ENCODE peak calls at places on chromosomes 11 and 22, in ten cellular contexts. Y, G, O, Q, C, Z, L, B, X and E are unnamed samples.

GRCh38 chr11:65872555-65873279 is at the start of gene EFEMP2:
- DNase-seq in C (peak), L (no peak), X (peak), Z (peak), B (no peak), G (peak), Q (peak), Y (no peak), O (no peak), E (no peak)

GRCh38 chr11:5624489-5625278 is at the start of gene TRIM34:
- DNase-seq in C (no peak), Q (peak), G (peak), O (peak), Z (peak), L (no peak), X (no peak), B (peak), Y (peak), E (peak)

GRCh38 chr11:65083134-65083833 is 556 bp downstream of the CDCA5 start:
- DNase-seq in L (no peak), G (no peak), X (no peak), B (no peak), Z (no peak), Y (no peak), Q (no peak), C (no peak), O (no peak), E (peak)

GRCh38 chr22:43635101-43635500 is 177.0 kb downstream of the EFCAB6 start:
- DNase-seq in G (no peak), C (no peak), Z (no peak), Q (no peak), B (no peak), L (no peak), O (no peak), Y (no peak), X (no peak), E (no peak)

GRCh38 chr22:49353185-49353584 is 474.5 kb downstream of the BRD1 start:
- DNase-seq in O (no peak), Y (no peak), Z (no peak), C (no peak), B (no peak), Q (no peak), G (peak), L (no peak), X (peak), E (no peak)

GRCh38 chr11:108319541-108320145 is 96.8 kb downstream of the ATM start:
- DNase-seq in X (no peak), Y (no peak), O (no peak), L (no peak), Z (peak), Q (no peak), B (no peak), G (no peak), C (no peak), E (no peak)

GRCh38 chr22:26394787-26395186 is 34.3 kb upstream of the ASPHD2 start:
- DNase-seq in Q (no peak), B (no peak), C (no peak), G (no peak), O (no peak), Y (no peak), Z (no peak), L (no peak), X (no peak), E (no peak)

GRCh38 chr11:60625262-60625661 is 74.2 kb upstream of the MS4A8 start:
- DNase-seq in Y (no peak), L (no peak), Z (peak), O (no peak), B (peak), G (no peak), C (no peak), X (no peak), Q (peak), E (no peak)

GRCh38 chr11:88489030-88489429 is 151.5 kb upstream of the CTSC start:
- DNase-seq in O (no peak), L (no peak), X (no peak), Y (no peak), Q (no peak), Z (peak), G (no peak), B (no peak), C (no peak), E (no peak)

GRCh38 chr11:72641522-72641899 is 32.7 kb downstream of the PDE2A start:
- DNase-seq in B (no peak), X (no peak), Q (no peak), C (no peak), G (no peak), O (no peak), L (no peak), Y (no peak), Z (no peak), E (no peak)
- H3K4me3 ChIP-seq in B (peak), X (peak), Q (no peak), C (peak), G (peak), O (no peak), L (peak), Y (no peak), Z (no peak), E (no peak)

DNA sequence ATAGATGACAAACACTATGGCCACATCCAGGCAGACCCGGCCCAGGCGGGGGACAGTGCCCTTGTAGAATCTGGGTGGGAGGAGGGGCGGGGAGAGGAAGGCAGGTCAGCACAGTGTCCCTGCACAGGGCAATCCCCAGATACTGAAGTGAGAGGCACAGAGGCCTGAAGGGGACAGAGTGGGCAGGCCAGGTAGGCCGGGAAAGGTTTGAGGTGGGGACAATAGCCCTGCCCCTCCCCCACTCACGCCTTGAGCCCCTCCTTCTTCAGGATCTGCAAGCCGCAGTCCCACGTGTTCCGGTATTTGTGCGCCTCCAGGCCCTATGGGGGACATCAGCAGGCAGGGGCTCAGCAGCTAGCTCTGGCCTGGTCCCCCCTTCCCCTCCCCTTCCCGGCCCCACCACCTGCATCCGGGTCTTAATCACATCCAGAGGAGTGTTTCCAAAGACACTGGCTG is 2.3 kb downstream of the SLC25A1 start:
- DNase-seq in Y (no peak), C (no peak), G (no peak), X (no peak), Q (peak), B (no peak), O (no peak), Z (no peak), L (no peak), E (no peak)
- H3K4me3 ChIP-seq in Y (no peak), C (no peak), G (no peak), X (no peak), Q (no peak), B (no peak), O (no peak), Z (no peak), L (no peak), E (no peak)

DNA sequence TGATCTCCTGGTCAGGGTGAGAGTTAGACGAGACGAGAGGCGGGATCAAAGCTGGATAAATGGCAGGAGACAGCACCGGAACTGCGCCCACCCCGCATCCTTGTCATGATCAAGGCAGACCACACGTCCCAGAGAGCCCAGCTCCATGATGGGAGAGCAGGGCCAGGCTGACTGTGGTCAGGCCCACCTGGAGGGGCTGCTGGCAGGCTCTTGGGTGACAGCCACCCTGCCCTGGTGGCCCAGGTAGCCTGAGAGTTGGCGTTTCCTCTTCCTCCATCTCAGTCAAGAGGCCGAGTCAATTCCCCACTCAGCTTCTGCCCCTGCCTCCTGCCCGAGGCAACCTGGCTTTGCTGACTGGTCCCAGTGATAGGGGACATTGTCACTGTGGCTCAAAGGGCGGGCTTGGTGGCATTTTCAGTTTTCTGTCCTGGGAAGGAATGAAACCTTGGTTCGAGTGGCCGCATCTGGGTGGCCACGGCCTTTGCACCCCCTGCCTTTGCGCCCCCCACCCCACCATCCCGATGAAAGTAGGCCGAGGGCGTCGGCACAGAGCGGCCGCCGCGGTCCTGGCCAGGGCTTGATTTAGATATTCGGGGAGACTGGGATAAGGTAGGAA is 60.8 kb upstream of the PPARA start:
- DNase-seq in X (peak), Z (no peak), Q (no peak), O (no peak), B (no peak), Y (no peak), G (peak), L (no peak), C (peak), E (no peak)
- H3K4me3 ChIP-seq in X (peak), Z (no peak), Q (no peak), O (no peak), B (no peak), Y (no peak), G (no peak), L (peak), C (no peak), E (no peak)

GRCh38 chr11:120240866-120241265 is 926 bp downstream of the POU2F3 start:
- DNase-seq in Q (no peak), C (no peak), G (peak), X (no peak), Z (no peak), O (no peak), B (no peak), Y (no peak), L (no peak), E (no peak)
- H3K4me3 ChIP-seq in Q (no peak), C (no peak), G (no peak), X (no peak), Z (no peak), O (no peak), B (no peak), Y (no peak), L (no peak), E (no peak)

GRCh38 chr11:32432565-32433248 is 2.6 kb downstream of the WT1 start:
- DNase-seq in G (no peak), C (no peak), X (no peak), Q (no peak), Z (no peak), O (no peak), B (no peak), Y (no peak), L (no peak), E (no peak)

GRCh38 chr11:32434387-32435151 is 770 bp downstream of the WT1 start:
- DNase-seq in B (no peak), Q (no peak), Y (no peak), O (no peak), G (peak), X (no peak), C (peak), L (no peak), Z (no peak), E (no peak)

GRCh38 chr11:32435152-32435480 is 223 bp downstream of the WT1 start:
- DNase-seq in G (peak), O (no peak), Y (no peak), B (no peak), C (no peak), L (no peak), Z (no peak), X (no peak), Q (no peak), E (no peak)

GRCh38 chr11:32433249-32434115 is 1.9 kb downstream of the WT1 start:
- DNase-seq in C (no peak), Q (no peak), O (no peak), L (no peak), G (peak), X (no peak), Y (no peak), Z (no peak), B (no peak), E (no peak)

DNA sequence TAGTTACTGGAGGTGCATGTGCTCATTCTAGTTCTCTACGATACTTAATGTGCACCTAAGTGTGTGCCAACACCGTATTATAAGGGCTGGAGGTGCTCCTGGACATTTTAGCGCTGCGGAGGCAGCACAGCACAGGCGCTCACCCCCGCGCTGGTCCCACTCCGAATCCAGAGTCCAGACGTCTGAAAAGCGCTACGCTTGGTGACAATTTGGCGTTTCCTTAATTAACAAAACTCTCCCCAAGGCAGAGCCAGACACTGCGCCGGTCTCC is 1.3 kb downstream of the WT1 start:
- DNase-seq in O (no peak), Y (no peak), X (no peak), C (no peak), L (no peak), B (no peak), Q (no peak), Z (no peak), G (no peak), E (no peak)
- H3K4me3 ChIP-seq in O (no peak), Y (no peak), X (peak), C (peak), L (no peak), B (no peak), Q (no peak), Z (no peak), G (peak), E (no peak)

GRCh38 chr11:96430668-96431067 is 40.9 kb downstream of the JRKL start:
- DNase-seq in B (no peak), Z (no peak), X (no peak), O (no peak), C (no peak), Q (no peak), L (no peak), Y (no peak), G (no peak), E (no peak)

GRCh38 chr11:96424693-96425092 is 34.9 kb downstream of the JRKL start:
- DNase-seq in L (no peak), G (no peak), X (no peak), B (no peak), C (no peak), Q (no peak), Y (no peak), O (no peak), Z (peak), E (no peak)

GRCh38 chr11:96426356-96427103 is 36.7 kb downstream of the JRKL start:
- DNase-seq in O (peak), Y (peak), L (no peak), B (no peak), Q (peak), G (no peak), X (no peak), C (no peak), Z (peak), E (peak)
- H3K4me3 ChIP-seq in O (no peak), Y (no peak), L (peak), B (no peak), Q (no peak), G (no peak), X (no peak), C (no peak), Z (no peak), E (no peak)

DNA sequence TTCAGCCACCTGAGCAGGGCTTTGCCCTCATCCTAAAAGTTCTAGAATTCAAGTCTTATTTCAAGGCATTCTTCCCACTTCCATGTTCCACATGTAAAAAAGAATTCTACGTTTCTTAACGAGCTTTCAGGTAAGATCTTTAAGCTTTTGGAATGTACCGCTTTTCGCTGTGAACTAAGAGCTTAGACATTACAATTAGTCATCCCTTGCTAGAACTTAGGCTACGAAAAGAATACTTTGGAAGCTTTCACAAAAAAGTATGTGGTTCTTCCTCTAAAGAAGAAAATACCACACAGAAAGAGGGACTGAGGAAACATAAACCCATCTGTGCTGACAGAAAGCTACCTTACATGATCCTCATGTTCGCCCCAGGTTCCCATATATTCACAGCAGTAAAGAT is 1.9 kb downstream of the NUMA1 start:
- DNase-seq in C (no peak), G (no peak), O (no peak), X (no peak), Q (no peak), Z (no peak), L (no peak), B (no peak), Y (no peak), E (no peak)
- H3K4me3 ChIP-seq in C (no peak), G (no peak), O (no peak), X (peak), Q (no peak), Z (peak), L (no peak), B (no peak), Y (no peak), E (no peak)

GRCh38 chr11:57324154-57324885 is 432 bp downstream of the TNKS1BP1 start:
- DNase-seq in C (no peak), B (peak), Z (peak), Y (no peak), G (peak), O (no peak), L (peak), Q (peak), X (peak), E (no peak)

GRCh38 chr11:57321388-57321995 is 3.3 kb downstream of the TNKS1BP1 start:
- DNase-seq in Z (no peak), B (peak), C (peak), G (no peak), L (no peak), O (no peak), X (no peak), Y (no peak), Q (peak), E (no peak)

GRCh38 chr11:57321996-57322880 is 2.5 kb downstream of the TNKS1BP1 start:
- DNase-seq in Y (no peak), Q (peak), C (peak), L (peak), G (no peak), B (peak), X (peak), O (no peak), Z (peak), E (no peak)

GRCh38 chr11:57323503-57324153 is 1.1 kb downstream of the TNKS1BP1 start:
- DNase-seq in X (no peak), L (no peak), G (no peak), C (no peak), Z (peak), Y (no peak), O (no peak), B (peak), Q (peak), E (no peak)

GRCh38 chr11:57322881-57323467 is 1.8 kb downstream of the TNKS1BP1 start:
- DNase-seq in C (no peak), Z (no peak), Q (no peak), B (no peak), Y (no peak), L (no peak), G (no peak), O (no peak), X (no peak), E (no peak)
- H3K4me3 ChIP-seq in C (no peak), Z (peak), Q (peak), B (peak), Y (no peak), L (peak), G (peak), O (no peak), X (peak), E (no peak)